ENCODE peak calls at places on chromosomes 16 and 17, in nine cellular contexts. L is Peyer's patch; Y is uterus; U is RWPE1; E is nephron progenitor cell; P is cardiac fibroblast; H is IMR-90; G is CD8-positive, alpha-beta T cell; K is right atrium auricular region. M is an unnamed sample.

GRCh38 chr17:17892731-17893130 is 55.9 kb upstream of the SREBF1 start:
- DNase-seq in Y (no peak), K (no peak), U (no peak), P (no peak), L (peak), H (no peak), G (no peak), E (no peak), M (no peak)

GRCh38 chr17:82031303-82031884 is at the start of gene RAC3:
- DNase-seq in U (no peak), Y (no peak), P (no peak), E (peak), H (peak), L (no peak), K (no peak), G (no peak), M (no peak)

GRCh38 chr16:50172195-50172922 is 19.3 kb downstream of the TENT4B start:
- DNase-seq in Y (no peak), H (no peak), G (no peak), U (no peak), P (no peak), L (no peak), K (no peak), E (no peak), M (no peak)

GRCh38 chr17:36697907-36698526 is 96.6 kb downstream of the MRM1 start:
- DNase-seq in P (no peak), G (no peak), Y (no peak), H (peak), K (no peak), L (no peak), E (peak), U (no peak), M (no peak)

GRCh38 chr17:44279586-44280344 is 11.8 kb upstream of the SLC4A1 start:
- DNase-seq in G (peak), L (no peak), K (peak), Y (peak), H (peak), P (peak), U (peak), E (peak), M (peak)

GRCh38 chr16:21263640-21264211 is 14.4 kb downstream of the CRYM start:
- DNase-seq in G (no peak), Y (no peak), U (no peak), H (peak), K (no peak), P (no peak), L (no peak), E (peak), M (no peak)

GRCh38 chr17:78144146-78144719 is 2.0 kb upstream of the C17orf99 start:
- DNase-seq in P (peak), G (no peak), Y (peak), U (no peak), E (no peak), L (peak), K (peak), H (peak), M (no peak)

GRCh38 chr17:39062846-39063680 is 88.4 kb downstream of the PLXDC1 start:
- DNase-seq in H (peak), Y (no peak), E (no peak), K (no peak), U (no peak), L (no peak), P (peak), G (no peak), M (no peak)

GRCh38 chr16:30010817-30011504 is at the start of gene DOC2A:
- DNase-seq in P (no peak), U (no peak), Y (no peak), K (no peak), H (no peak), G (no peak), L (no peak), E (peak), M (no peak)

GRCh38 chr17:13647551-13647950 is 45.8 kb upstream of the HS3ST3A1 start:
- DNase-seq in Y (no peak), H (no peak), E (no peak), U (no peak), K (no peak), L (no peak), G (no peak), P (peak), M (no peak)

GRCh38 chr17:30188211-30188939 is 47.1 kb downstream of the SLC6A4 start:
- DNase-seq in L (no peak), E (no peak), U (no peak), K (no peak), Y (no peak), G (no peak), P (peak), H (no peak), M (no peak)

GRCh38 chr17:1169471-1169908 is 10.3 kb downstream of the ABR start:
- DNase-seq in U (no peak), G (no peak), L (no peak), P (no peak), Y (no peak), K (no peak), E (peak), H (no peak), M (no peak)

GRCh38 chr17:1171953-1172352 is 7.8 kb downstream of the ABR start:
- DNase-seq in H (no peak), G (no peak), L (no peak), K (no peak), U (no peak), Y (no peak), P (no peak), E (no peak), M (no peak)

GRCh38 chr17:1169913-1170312 is 9.9 kb downstream of the ABR start:
- DNase-seq in H (no peak), E (no peak), K (no peak), L (no peak), Y (no peak), G (no peak), U (no peak), P (no peak), M (no peak)

GRCh38 chr17:1168537-1169234 is 11.1 kb downstream of the ABR start:
- DNase-seq in L (no peak), H (no peak), G (no peak), U (no peak), E (peak), K (no peak), P (no peak), Y (no peak), M (no peak)

DNA sequence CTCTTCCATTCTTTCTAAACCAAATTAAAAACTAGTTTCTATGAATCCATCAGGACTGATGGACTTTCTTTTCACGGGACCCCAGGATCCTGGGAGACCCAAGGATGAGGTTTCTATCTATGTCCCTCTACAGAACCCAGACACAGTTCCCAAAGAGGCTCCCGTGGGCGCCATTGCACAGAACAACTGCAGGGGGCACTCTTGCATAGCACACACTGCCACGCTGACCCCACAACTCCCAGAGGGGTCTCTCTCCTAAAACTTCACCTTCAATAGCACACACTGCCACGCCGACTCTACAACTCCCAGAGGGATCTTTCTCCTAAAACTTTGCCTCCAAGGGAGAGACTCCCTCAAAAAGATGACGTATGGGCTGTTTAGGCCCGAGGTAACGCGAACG is 9.0 kb downstream of the ABR start:
- DNase-seq in L (no peak), Y (no peak), K (no peak), H (no peak), G (no peak), E (no peak), U (no peak), P (no peak), M (no peak)
- TF ChIP-seq CTCF in L (no peak), Y (no peak), K (no peak), H (peak), G (no peak), E (peak), U (no peak), P (no peak), M (no peak)

GRCh38 chr16:61362583-61362982 is 673.7 kb downstream of the CDH8 start:
- DNase-seq in E (no peak), P (no peak), Y (no peak), G (no peak), K (no peak), H (no peak), L (no peak), U (no peak), M (no peak)

GRCh38 chr16:61370564-61370963 is 665.7 kb downstream of the CDH8 start:
- DNase-seq in Y (no peak), G (no peak), E (no peak), U (no peak), H (no peak), L (no peak), P (no peak), K (no peak), M (no peak)

DNA sequence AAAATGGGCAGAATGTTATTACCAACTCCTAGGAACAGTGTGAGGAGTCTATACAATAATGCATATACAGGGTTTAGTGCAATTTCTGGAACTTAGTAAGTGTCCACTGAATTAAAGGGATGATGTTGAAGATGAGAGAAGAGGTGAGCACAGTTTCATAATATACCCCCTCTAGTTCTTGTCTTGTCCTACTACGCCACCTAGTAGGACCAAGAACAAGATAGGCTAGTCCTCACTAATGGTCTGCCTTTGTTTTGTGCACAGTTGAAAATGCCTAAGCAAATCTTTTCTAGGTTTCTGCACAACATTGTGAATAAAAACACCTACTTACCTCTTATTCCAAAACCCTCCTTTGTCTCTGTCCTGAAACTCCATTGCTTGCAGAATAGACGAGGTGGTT is 670.2 kb downstream of the CDH8 start:
- DNase-seq in Y (no peak), U (no peak), L (no peak), G (no peak), E (no peak), P (no peak), K (no peak), H (no peak), M (no peak)
- TF ChIP-seq CTCF in Y (no peak), U (no peak), L (no peak), G (no peak), E (no peak), P (no peak), K (no peak), H (no peak), M (no peak)

DNA sequence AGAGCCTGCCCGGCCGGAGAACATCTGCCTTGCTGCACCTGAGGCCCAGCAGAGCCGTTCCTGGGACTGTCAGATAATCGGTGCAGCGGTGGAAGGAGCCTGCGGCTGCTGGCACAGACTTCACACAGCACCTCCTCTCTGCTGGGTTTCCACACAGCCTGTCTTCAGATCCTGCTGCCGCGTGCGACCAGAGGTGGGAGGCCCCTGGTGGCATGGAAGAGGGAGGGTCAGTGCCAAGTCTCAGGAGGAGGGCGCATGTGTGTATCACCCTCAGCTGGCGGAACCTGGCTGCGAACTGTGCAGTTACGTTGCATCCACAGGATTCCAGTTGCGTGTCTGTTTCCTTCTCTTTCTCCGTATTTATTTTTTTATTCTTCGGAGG is 3.3 kb downstream of the CDK5R1 start:
- DNase-seq in K (no peak), E (no peak), G (no peak), U (no peak), L (peak), P (no peak), H (no peak), Y (no peak), M (no peak)
- TF ChIP-seq CTCF in K (no peak), E (no peak), G (no peak), U (no peak), L (no peak), P (no peak), H (no peak), Y (no peak), M (no peak)

GRCh38 chr17:45300060-45300751 is 16.6 kb downstream of the MAP3K14 start:
- DNase-seq in E (no peak), Y (no peak), K (no peak), P (no peak), L (no peak), H (no peak), G (no peak), U (no peak), M (no peak)
- TF ChIP-seq CTCF in E (no peak), Y (no peak), K (no peak), P (no peak), L (no peak), H (no peak), G (no peak), U (no peak), M (no peak)

GRCh38 chr17:55845385-55845784 is 94.5 kb downstream of the PCTP start:
- DNase-seq in U (peak), E (peak), P (peak), H (peak), L (peak), Y (peak), G (no peak), K (peak), M (no peak)
- TF ChIP-seq CTCF in U (peak), E (peak), P (peak), H (peak), L (peak), Y (no peak), G (no peak), K (peak), M (no peak)

DNA sequence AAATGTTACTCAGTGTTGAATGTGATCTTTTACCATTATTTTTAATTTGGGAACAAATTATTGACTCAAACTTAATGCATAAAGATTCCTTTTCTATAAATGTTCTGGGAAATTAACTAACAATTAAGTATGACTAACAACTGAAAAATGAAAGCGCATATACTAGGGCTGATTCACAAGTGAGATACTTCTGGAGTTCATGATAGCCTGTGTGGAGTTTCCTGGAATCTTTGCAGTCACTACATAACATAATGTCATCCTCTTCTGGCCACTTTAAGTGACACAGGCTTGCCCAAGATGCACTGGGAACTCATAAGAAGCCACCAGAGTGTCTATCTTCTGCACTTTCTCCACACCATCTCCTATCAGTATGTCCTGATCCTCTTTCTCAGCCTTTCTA is 450.3 kb upstream of the CDH11 start:
- DNase-seq in P (peak), E (no peak), K (no peak), U (peak), H (peak), G (no peak), Y (no peak), L (no peak), M (no peak)
- TF ChIP-seq CTCF in P (peak), E (no peak), K (no peak), U (no peak), H (peak), G (no peak), Y (no peak), L (no peak), M (no peak)

GRCh38 chr17:76707985-76708807 is 2.6 kb downstream of the MXRA7 start:
- DNase-seq in H (no peak), G (no peak), Y (no peak), K (no peak), P (peak), U (no peak), E (peak), L (no peak), M (no peak)
- TF ChIP-seq CTCF in H (peak), G (no peak), Y (peak), K (peak), P (peak), U (no peak), E (peak), L (no peak), M (no peak)

DNA sequence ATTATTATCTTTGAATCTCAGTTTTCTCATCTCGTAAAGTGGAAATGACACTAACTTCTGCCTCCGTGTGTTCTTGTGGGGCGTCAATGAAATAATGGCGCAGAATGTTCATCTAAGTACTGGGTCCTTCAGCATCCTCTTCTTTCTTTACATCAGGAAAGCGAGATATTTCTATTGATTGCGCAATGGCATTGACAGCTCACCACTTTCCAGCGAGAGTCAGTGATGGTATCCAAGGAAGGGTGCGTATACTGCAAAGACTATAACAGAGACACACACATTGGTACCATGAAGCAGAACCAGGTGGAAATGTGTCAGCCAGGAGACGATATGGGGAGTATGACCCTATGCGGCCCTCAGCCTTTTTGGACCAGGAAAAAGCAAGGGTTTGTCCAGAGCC is 162.1 kb downstream of the SHISA9 start:
- DNase-seq in G (no peak), K (no peak), L (no peak), U (no peak), P (no peak), E (no peak), Y (no peak), H (no peak), M (no peak)
- TF ChIP-seq CTCF in G (no peak), K (no peak), L (no peak), U (no peak), P (no peak), E (no peak), Y (no peak), H (no peak), M (no peak)